ENCODE peak calls at places on chromosomes 7 and 10, in four cellular contexts. One of them, this sample, is unnamed.

GRCh38 chr10:88165849-88166271 is 302.4 kb downstream of the PTEN start:
- DNase-seq in neuronal stem cell: no peak
- DNase-seq in IMR-90: peak
- DNase-seq in H1: no peak
- DNase-seq in this sample: no peak

GRCh38 chr10:130757271-130757670 is 554.2 kb downstream of the TCERG1L start:
- DNase-seq in neuronal stem cell: no peak
- DNase-seq in IMR-90: no peak
- DNase-seq in H1: no peak
- DNase-seq in this sample: no peak

GRCh38 chr10:10663587-10663986 is 354.1 kb upstream of the CELF2 start:
- DNase-seq in neuronal stem cell: no peak
- DNase-seq in IMR-90: no peak
- DNase-seq in H1: no peak
- DNase-seq in this sample: no peak

GRCh38 chr10:70448236-70448635 is 6.8 kb upstream of the NODAL start:
- DNase-seq in neuronal stem cell: no peak
- DNase-seq in IMR-90: no peak
- DNase-seq in H1: no peak
- DNase-seq in this sample: no peak

GRCh38 chr10:89064764-89065163 is 74.2 kb downstream of the FAS start:
- DNase-seq in neuronal stem cell: no peak
- DNase-seq in IMR-90: no peak
- DNase-seq in H1: no peak
- DNase-seq in this sample: no peak

GRCh38 chr10:70803768-70804423 is 11.9 kb upstream of the SGPL1 start:
- DNase-seq in neuronal stem cell: no peak
- DNase-seq in IMR-90: no peak
- DNase-seq in H1: no peak
- DNase-seq in this sample: no peak

GRCh38 chr10:326350-326749 is 191.1 kb downstream of the ZMYND11 start:
- DNase-seq in neuronal stem cell: no peak
- DNase-seq in IMR-90: no peak
- DNase-seq in H1: no peak
- DNase-seq in this sample: no peak

GRCh38 chr7:26843696-26844095 is 20.7 kb downstream of the SKAP2 start:
- DNase-seq in neuronal stem cell: no peak
- DNase-seq in IMR-90: peak
- DNase-seq in H1: no peak
- DNase-seq in this sample: no peak

GRCh38 chr10:24196426-24197039 is 12.4 kb upstream of the KIAA1217 start:
- DNase-seq in neuronal stem cell: peak
- DNase-seq in IMR-90: peak
- DNase-seq in H1: peak
- DNase-seq in this sample: peak

GRCh38 chr10:14573666-14574261 is 200.9 kb downstream of the FAM107B start:
- DNase-seq in neuronal stem cell: no peak
- DNase-seq in IMR-90: peak
- DNase-seq in H1: no peak
- DNase-seq in this sample: peak

GRCh38 chr7:99997545-99998137 is 17.8 kb upstream of the ZKSCAN1 start:
- DNase-seq in neuronal stem cell: peak
- DNase-seq in IMR-90: no peak
- DNase-seq in H1: peak
- DNase-seq in this sample: peak

GRCh38 chr7:3931843-3932242 is 630.8 kb downstream of the SDK1 start:
- DNase-seq in neuronal stem cell: no peak
- DNase-seq in IMR-90: no peak
- DNase-seq in H1: no peak
- DNase-seq in this sample: no peak

GRCh38 chr10:29895436-29895835 is 163.9 kb downstream of the JCAD start:
- DNase-seq in neuronal stem cell: peak
- DNase-seq in IMR-90: peak
- DNase-seq in H1: no peak
- DNase-seq in this sample: peak

GRCh38 chr10:124287071-124287685 is 131.5 kb downstream of the OAT start:
- DNase-seq in neuronal stem cell: no peak
- DNase-seq in IMR-90: no peak
- DNase-seq in H1: no peak
- DNase-seq in this sample: no peak

GRCh38 chr7:151426486-151426905 is 13.4 kb downstream of the CRYGN start:
- DNase-seq in neuronal stem cell: no peak
- DNase-seq in IMR-90: peak
- DNase-seq in H1: no peak
- DNase-seq in this sample: no peak

GRCh38 chr7:77570330-77571011 is 33.4 kb downstream of the PTPN12 start:
- DNase-seq in neuronal stem cell: no peak
- DNase-seq in IMR-90: peak
- DNase-seq in H1: no peak
- DNase-seq in this sample: no peak

GRCh38 chr10:67606572-67606971 is 89.4 kb downstream of the CTNNA3 start:
- DNase-seq in neuronal stem cell: no peak
- DNase-seq in IMR-90: peak
- DNase-seq in H1: no peak
- DNase-seq in this sample: no peak

GRCh38 chr7:90952649-90952991 is 311.6 kb upstream of the FZD1 start:
- DNase-seq in neuronal stem cell: peak
- DNase-seq in IMR-90: no peak
- DNase-seq in H1: no peak
- DNase-seq in this sample: no peak

GRCh38 chr7:120272261-120272895 is 597 bp upstream of the KCND2 start:
- DNase-seq in neuronal stem cell: peak
- DNase-seq in IMR-90: peak
- DNase-seq in H1: peak
- DNase-seq in this sample: peak

GRCh38 chr10:50469288-50469687 is 154.5 kb downstream of the SGMS1 start:
- DNase-seq in neuronal stem cell: no peak
- DNase-seq in IMR-90: peak
- DNase-seq in H1: no peak
- DNase-seq in this sample: no peak

GRCh38 chr10:104445359-104445758 is 91.7 kb downstream of the CFAP58 start:
- DNase-seq in neuronal stem cell: no peak
- DNase-seq in IMR-90: peak
- DNase-seq in H1: no peak
- DNase-seq in this sample: no peak

DNA sequence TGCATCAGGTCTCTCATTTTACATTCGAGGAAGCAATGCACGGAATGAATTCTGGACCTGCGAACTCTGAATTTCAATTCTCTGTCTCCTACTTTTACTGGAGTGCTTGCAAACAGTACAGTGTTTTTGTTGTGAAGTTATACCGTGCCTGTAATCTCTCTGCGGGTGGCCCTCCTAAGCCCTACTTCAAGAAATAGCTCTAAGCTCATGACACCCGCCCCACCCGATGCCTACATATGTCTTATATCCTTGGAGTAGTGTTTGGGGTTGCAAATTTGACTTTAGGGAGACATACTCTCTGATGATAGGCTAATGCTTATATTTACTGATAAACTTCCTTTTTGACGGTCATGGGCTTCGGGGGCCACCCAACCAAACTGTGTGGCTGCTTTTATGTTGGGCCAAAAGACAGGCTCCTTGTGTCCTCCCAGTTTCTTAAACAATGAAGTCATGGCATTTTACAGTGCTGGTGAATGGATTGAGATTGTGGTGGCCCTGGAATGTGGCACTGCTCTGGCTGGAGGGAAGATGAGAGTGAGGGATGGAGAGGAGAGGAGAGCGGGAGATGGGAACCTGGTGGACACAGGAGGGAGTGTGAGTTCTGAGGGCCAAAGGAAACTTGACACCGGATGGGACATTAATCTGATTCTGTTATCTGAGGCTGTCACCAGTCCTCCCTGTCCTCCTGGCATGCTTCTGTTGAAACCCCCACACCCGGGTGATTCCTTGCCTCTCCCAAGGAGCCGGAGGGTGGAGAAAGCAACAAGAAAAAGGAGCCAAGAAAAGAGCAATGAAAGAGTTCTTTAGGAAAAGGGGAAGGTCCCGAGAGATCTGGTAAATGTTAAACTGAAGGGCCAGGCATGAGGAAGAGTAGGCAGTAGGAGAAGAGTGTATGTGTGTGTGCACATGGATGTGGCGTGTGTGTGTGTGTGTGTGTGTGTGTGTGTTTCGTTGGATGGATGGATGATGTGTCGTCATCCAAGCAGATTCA is 113.2 kb downstream of the TCF7L2 start:
- DNase-seq in neuronal stem cell: no peak
- DNase-seq in IMR-90: peak
- DNase-seq in H1: no peak
- DNase-seq in this sample: peak
- H2AK5ac ChIP-seq in neuronal stem cell: no peak
- H2AK5ac ChIP-seq in IMR-90: peak
- H2AK5ac ChIP-seq in H1: peak
- H2AK5ac ChIP-seq in this sample: no peak

GRCh38 chr10:77455538-77455937 is 182.1 kb downstream of the KCNMA1 start:
- DNase-seq in neuronal stem cell: no peak
- DNase-seq in IMR-90: peak
- DNase-seq in H1: no peak
- DNase-seq in this sample: no peak

GRCh38 chr10:77457266-77457665 is 180.3 kb downstream of the KCNMA1 start:
- DNase-seq in neuronal stem cell: no peak
- DNase-seq in IMR-90: no peak
- DNase-seq in H1: no peak
- DNase-seq in this sample: no peak

GRCh38 chr10:77451886-77452285 is 185.7 kb downstream of the KCNMA1 start:
- DNase-seq in neuronal stem cell: no peak
- DNase-seq in IMR-90: no peak
- DNase-seq in H1: no peak
- DNase-seq in this sample: no peak

GRCh38 chr10:77456414-77456813 is 181.2 kb downstream of the KCNMA1 start:
- DNase-seq in neuronal stem cell: no peak
- DNase-seq in IMR-90: peak
- DNase-seq in H1: no peak
- DNase-seq in this sample: no peak

DNA sequence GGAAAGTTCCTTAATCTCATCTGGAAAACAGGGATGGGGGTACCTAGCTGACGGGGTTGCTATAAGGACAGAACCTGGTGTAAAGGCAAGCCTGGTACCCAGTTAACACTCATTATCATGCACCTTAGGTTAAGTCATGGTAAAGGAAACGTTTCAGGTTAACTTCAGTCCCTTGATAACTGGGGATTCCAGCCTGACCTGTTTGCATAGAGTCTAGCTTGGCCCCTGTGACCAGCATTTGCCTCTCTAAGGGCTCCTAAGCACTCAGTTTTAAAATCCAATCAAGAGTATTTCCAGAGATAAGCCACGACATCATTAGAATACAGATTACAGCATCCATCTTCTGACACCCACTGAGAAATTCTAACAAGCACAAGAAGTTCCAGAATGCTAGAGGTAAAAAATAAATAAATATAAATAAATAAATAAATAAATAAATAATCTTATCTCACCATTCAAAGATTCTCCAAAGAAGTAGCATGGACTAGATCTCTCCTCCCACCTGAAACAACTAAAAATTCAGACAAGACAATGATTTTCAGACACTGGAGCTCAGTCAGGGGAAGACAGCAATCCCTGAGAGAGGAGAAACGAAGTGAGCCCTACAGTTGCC is 184.6 kb downstream of the KCNMA1 start:
- DNase-seq in neuronal stem cell: no peak
- DNase-seq in IMR-90: no peak
- DNase-seq in H1: no peak
- DNase-seq in this sample: no peak
- H2AK5ac ChIP-seq in neuronal stem cell: no peak
- H2AK5ac ChIP-seq in IMR-90: no peak
- H2AK5ac ChIP-seq in H1: no peak
- H2AK5ac ChIP-seq in this sample: no peak

GRCh38 chr10:13529714-13529973 is 830 bp upstream of the BEND7 start:
- DNase-seq in neuronal stem cell: no peak
- DNase-seq in IMR-90: no peak
- DNase-seq in H1: no peak
- DNase-seq in this sample: no peak

GRCh38 chr10:13528138-13528874 is 508 bp downstream of the BEND7 start:
- DNase-seq in neuronal stem cell: no peak
- DNase-seq in IMR-90: no peak
- DNase-seq in H1: no peak
- DNase-seq in this sample: no peak

GRCh38 chr10:13526952-13527863 is 1.6 kb downstream of the BEND7 start:
- DNase-seq in neuronal stem cell: no peak
- DNase-seq in IMR-90: peak
- DNase-seq in H1: no peak
- DNase-seq in this sample: no peak

GRCh38 chr10:13527864-13528137 is 1.0 kb downstream of the BEND7 start:
- DNase-seq in neuronal stem cell: no peak
- DNase-seq in IMR-90: no peak
- DNase-seq in H1: no peak
- DNase-seq in this sample: no peak

DNA sequence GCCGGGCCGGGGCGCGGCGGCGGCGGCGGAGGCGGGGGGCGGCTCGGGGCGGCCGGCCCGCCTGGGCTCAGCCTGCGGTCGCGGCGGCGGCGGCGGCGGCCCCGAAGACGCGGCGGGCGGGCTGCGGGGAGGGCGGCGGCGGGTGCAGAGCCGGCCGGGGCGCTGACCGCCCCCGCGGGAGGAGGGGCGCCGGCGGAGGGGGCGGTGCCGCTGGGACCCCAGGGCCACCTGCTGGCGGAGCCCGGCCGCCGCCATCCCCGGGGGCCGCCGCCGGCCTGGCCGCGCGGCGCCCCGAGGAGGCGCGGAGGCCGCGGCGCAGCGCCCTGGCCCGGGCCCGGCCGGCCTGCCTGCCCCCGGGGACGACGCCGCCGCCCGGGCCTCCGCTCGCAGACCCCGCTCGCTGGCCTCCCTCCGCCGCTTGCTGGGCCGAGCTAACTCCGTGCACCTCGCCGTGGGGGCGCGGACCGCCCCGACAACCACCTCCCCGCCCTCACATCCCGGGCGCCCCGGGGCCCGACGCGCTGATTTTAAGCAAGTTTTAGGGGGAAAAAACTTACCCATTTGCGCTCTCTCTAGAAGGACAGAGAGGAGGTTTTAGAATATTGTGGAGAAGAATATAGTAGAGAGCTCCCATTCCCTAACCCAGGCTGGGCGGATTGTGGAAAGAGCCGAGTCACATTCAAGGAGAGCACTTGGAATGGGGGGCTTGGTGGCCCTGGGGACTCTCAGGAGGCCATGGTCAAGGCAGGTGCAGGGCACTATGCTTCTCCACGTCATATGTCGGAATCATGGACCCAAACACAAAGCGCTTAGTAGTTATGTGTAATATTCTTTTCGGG is at the start of gene BEND7:
- DNase-seq in neuronal stem cell: no peak
- DNase-seq in IMR-90: peak
- DNase-seq in H1: peak
- DNase-seq in this sample: no peak
- H2AK5ac ChIP-seq in neuronal stem cell: peak
- H2AK5ac ChIP-seq in IMR-90: no peak
- H2AK5ac ChIP-seq in H1: no peak
- H2AK5ac ChIP-seq in this sample: no peak

DNA sequence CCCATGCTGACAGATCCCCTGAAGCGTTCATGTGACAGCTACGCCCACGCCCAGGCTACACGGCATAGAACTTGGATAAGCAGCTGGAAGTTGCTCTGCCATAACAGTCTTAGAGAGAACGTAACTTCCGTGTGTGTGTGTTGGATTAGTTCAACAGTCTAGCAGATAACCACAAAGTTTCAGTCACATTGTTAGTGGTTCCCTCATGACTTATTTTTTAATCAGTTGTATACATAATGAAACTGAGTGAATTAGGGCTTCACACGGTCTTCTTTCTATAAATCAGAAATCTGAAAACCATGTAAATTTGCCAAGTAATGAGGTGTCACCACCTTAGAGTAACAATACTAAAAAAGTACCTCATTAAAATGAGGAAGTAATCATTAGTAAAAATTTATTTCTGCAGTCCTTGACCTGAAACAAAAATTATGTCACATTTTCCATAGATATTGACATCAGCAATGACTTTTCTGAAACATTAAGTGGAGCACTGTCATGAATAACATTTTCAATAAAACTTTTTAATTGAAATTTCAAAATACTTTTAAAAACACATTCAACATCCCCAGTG is 21.7 kb upstream of the MACC1 start:
- DNase-seq in neuronal stem cell: no peak
- DNase-seq in IMR-90: no peak
- DNase-seq in H1: no peak
- DNase-seq in this sample: no peak
- H2AK5ac ChIP-seq in neuronal stem cell: no peak
- H2AK5ac ChIP-seq in IMR-90: peak
- H2AK5ac ChIP-seq in H1: no peak
- H2AK5ac ChIP-seq in this sample: no peak

This sample was measured in H9.